ENCODE peak calls at places on chromosome 16, in four cellular contexts. Q is lower lobe of right lung, Z is cardiac muscle cell, F is sigmoid colon. G is an unnamed sample.

GRCh38 chr16:88530858-88531203 is 39.4 kb upstream of the ZC3H18 start:
- DNase-seq in Q (no peak), Z (peak), F (no peak), G (no peak)

GRCh38 chr16:68401871-68402747 is 46.2 kb downstream of the SMPD3 start:
- DNase-seq in Q (peak), Z (no peak), F (no peak), G (peak)

GRCh38 chr16:20075243-20075642 is 1.6 kb upstream of the GPR139 start:
- DNase-seq in Q (no peak), Z (no peak), F (no peak), G (no peak)

GRCh38 chr16:78874241-78874983 is 726.1 kb downstream of the MAF start:
- DNase-seq in Q (no peak), Z (no peak), F (peak), G (no peak)

GRCh38 chr16:27515874-27516353 is 33.8 kb downstream of the GTF3C1 start:
- DNase-seq in Q (no peak), Z (peak), F (no peak), G (peak)

GRCh38 chr16:73663720-73664119 is 615.8 kb upstream of the ZFHX3 start:
- DNase-seq in Q (no peak), Z (no peak), F (no peak), G (no peak)

GRCh38 chr16:56012479-56012811 is 137.3 kb upstream of the CES5A start:
- DNase-seq in Q (no peak), Z (no peak), F (no peak), G (no peak)

GRCh38 chr16:65284583-65284982 is 162.7 kb upstream of the CDH11 start:
- DNase-seq in Q (no peak), Z (no peak), F (no peak), G (no peak)

GRCh38 chr16:57952909-57953308 is 18.0 kb downstream of the CNGB1 start:
- DNase-seq in Q (peak), Z (no peak), F (no peak), G (no peak)

DNA sequence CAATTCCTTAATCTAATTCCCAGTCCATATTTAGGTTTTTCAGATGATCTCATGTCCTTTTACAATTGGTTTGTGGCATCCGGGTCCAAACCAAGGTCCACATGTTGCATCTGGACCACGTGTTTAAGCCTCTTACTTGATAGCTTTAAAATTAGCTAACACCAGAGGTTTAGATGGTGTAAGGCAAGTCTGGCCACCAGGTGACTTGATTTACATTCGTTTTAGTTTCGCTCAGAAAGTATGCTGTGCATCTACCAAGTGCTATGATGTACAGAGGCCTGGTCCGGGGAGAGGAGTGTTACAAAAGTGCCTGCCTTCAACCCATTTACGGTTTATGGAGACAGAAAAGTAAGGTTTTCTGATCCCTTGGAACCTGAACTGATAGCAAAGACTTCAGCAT is 878 bp upstream of the DNAJA2 start:
- DNase-seq in Q (no peak), Z (no peak), F (no peak), G (no peak)
- TF ChIP-seq CTCF in Q (no peak), Z (no peak), F (no peak), G (no peak)

GRCh38 chr16:86608301-86608747 is 30.0 kb downstream of the FOXL1 start:
- DNase-seq in Q (no peak), Z (no peak), F (no peak), G (no peak)

GRCh38 chr16:86611517-86611840 is 33.1 kb downstream of the FOXL1 start:
- DNase-seq in Q (no peak), Z (no peak), F (no peak), G (no peak)

GRCh38 chr16:86610779-86611516 is 32.6 kb downstream of the FOXL1 start:
- DNase-seq in Q (no peak), Z (no peak), F (no peak), G (no peak)

GRCh38 chr16:86609115-86609514 is 30.8 kb downstream of the FOXL1 start:
- DNase-seq in Q (no peak), Z (no peak), F (no peak), G (no peak)

GRCh38 chr16:86609661-86610060 is 31.3 kb downstream of the FOXL1 start:
- DNase-seq in Q (no peak), Z (no peak), F (no peak), G (no peak)
- H3K4me3 ChIP-seq in Q (no peak), Z (no peak), F (no peak), G (no peak)

DNA sequence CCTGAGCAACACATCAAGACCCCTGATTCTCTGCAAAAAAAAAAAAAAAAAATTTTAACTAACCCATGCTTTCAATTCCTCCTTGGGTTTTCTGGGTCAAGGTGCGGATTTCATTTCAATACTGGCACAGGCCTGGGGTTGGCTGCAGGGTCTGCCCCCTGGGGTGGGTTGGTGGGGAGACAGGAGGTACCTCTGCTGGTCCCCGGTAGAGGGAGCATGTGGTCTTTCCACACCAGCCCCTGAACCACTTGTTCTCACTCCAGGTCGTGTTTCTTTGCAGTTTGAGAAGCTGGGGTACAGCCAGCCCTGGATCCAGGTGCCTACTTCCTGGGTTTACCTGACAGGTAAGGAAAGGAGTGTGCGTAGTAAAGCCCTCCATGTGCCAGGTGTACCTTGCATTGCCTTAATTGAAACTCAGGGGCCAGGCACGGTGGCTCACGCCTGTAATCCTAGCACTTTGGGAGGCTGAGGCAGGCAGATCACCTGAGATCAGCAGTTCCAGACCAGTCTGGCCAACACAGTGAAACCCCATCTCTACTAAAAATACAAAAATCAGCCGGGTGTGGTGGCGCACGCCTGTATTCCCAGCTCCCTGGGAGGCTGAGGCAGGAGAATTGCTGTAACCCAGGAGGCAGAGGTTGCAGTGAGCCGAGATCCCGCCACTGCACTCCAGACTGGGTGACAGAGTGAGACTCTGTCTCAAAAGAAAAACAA is 21.8 kb downstream of the SDR42E2 start:
- DNase-seq in Q (no peak), Z (no peak), F (no peak), G (no peak)
- TF ChIP-seq CTCF in Q (peak), Z (peak), F (no peak), G (peak)

GRCh38 chr16:77057161-77057736 is 133.7 kb upstream of the MON1B start:
- DNase-seq in Q (no peak), Z (no peak), F (no peak), G (no peak)
- H3K4me3 ChIP-seq in Q (no peak), Z (no peak), F (no peak), G (no peak)

GRCh38 chr16:3115011-3115410 is 2.6 kb downstream of the ZNF205 start:
- DNase-seq in Q (no peak), Z (no peak), F (no peak), G (no peak)

GRCh38 chr16:3113765-3114479 is 1.5 kb downstream of the ZNF205 start:
- DNase-seq in Q (no peak), Z (no peak), F (no peak), G (no peak)

GRCh38 chr16:3112881-3113574 is 642 bp downstream of the ZNF205 start:
- DNase-seq in Q (no peak), Z (no peak), F (peak), G (no peak)

GRCh38 chr16:3118204-3118790 is 5.9 kb downstream of the ZNF205 start:
- DNase-seq in Q (no peak), Z (no peak), F (no peak), G (no peak)

DNA sequence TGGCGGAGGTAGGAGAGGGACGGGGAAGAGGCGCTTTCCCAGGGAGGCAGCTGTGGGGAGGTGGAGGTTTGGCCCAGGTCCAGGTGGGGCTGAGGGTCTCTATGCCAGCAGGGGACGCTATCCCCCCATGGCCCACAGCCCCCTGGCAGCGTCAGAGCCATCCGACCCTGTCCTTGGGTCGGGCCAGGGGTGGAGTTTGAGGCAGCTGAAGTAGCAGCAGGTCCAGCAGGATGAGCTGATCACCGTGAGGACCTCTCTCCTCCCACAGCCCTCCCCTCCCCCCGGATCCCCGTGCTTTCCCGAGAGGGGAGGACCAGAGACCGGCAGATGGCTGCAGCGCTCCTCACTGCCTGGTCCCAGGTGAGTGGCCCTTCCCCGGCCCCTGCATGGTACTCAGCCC is 3.2 kb downstream of the ZNF205 start:
- DNase-seq in Q (no peak), Z (no peak), F (no peak), G (no peak)
- TF ChIP-seq CTCF in Q (no peak), Z (no peak), F (no peak), G (no peak)

GRCh38 chr16:30698139-30698815 is 694 bp upstream of the SRCAP start:
- DNase-seq in Q (peak), Z (peak), F (peak), G (peak)

GRCh38 chr16:30698816-30699614 is at the start of gene SRCAP:
- DNase-seq in Q (peak), Z (peak), F (peak), G (peak)

GRCh38 chr16:30699615-30700099 is 686 bp downstream of the SRCAP start:
- DNase-seq in Q (no peak), Z (no peak), F (no peak), G (peak)

GRCh38 chr16:30700491-30700890 is 1.5 kb downstream of the SRCAP start:
- DNase-seq in Q (no peak), Z (peak), F (no peak), G (peak)

GRCh38 chr16:30700971-30701370 is 2.0 kb downstream of the SRCAP start:
- DNase-seq in Q (no peak), Z (no peak), F (no peak), G (no peak)
- H3K4me3 ChIP-seq in Q (no peak), Z (no peak), F (no peak), G (no peak)

DNA sequence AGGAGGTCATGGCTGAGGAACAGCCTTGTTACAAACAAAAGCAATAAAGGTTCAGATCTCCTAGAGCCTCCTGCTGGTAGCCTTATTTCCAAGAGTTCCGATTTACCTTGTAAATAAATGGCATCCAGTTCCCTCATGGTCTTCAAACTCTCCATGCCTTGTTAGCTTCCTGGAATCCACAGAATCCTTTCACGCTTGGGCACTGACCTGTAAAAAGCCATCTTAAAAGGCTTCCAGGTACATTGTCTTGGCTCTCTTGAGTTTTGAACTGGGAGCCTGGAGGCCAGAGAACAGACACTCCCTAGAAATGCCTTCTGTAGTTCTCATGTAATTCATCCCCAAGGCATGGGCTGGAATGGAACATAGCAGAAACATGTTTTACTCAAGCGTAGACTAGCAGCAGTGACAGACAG is 207.9 kb downstream of the SNX29 start:
- DNase-seq in Q (no peak), Z (no peak), F (no peak), G (no peak)
- TF ChIP-seq CTCF in Q (no peak), Z (no peak), F (no peak), G (no peak)

GRCh38 chr16:87273471-87274030 is 43.6 kb downstream of the C16orf95 start:
- DNase-seq in Q (no peak), Z (no peak), F (peak), G (peak)

GRCh38 chr16:87278191-87279093 is 38.8 kb downstream of the C16orf95 start:
- DNase-seq in Q (peak), Z (peak), F (peak), G (peak)

GRCh38 chr16:87276926-87277325 is 40.3 kb downstream of the C16orf95 start:
- DNase-seq in Q (no peak), Z (no peak), F (no peak), G (no peak)

GRCh38 chr16:87274808-87275207 is 42.4 kb downstream of the C16orf95 start:
- DNase-seq in Q (no peak), Z (no peak), F (peak), G (peak)

DNA sequence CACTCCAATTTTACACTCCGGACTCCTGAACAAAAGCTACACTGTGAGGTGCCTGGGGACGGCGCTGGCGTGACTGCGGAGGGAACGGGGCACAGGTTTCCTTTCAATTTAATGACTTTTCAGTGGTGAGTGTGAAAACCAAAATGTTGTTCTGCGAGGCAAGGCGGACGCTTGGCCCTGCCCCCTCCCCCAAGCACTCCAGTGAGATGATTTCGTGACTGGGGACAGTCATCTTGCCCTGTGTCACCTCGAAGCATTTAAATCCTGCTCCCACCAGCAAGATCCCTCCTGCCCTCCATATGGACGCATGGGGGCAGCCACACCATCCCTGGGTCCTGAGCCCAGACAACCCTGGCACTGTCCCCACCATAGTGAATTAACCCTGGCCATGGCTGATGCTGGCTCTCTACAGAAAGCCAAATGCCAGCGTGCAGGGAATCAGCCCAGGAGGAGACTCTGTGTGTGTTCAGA is 41.1 kb downstream of the C16orf95 start:
- DNase-seq in Q (no peak), Z (no peak), F (no peak), G (peak)
- H3K4me3 ChIP-seq in Q (no peak), Z (no peak), F (no peak), G (no peak)

G was measured in spleen.